ENCODE peak calls at places on chromosomes 6 and 20, in five cellular contexts. M is naive thymus-derived CD8-positive, alpha-beta T cell; O is stimulated activated CD4-positive, alpha-beta T cell treated with anti-CD3 and anti-CD28 coated beads, Interleukin-12 subunit alpha, Interleukin-12 subunit beta, amount 100 ng/mL, for 24 hours; Q is mucosa of gallbladder; X is BJ. R is an unnamed sample.

GRCh38 chr6:47278545-47278944 is 31.2 kb downstream of the TNFRSF21 start:
- DNase-seq in Q (no peak), M (no peak), O (no peak), X (no peak), R (no peak)

GRCh38 chr20:23100021-23100753 is 14.1 kb upstream of the CD93 start:
- DNase-seq in X (no peak), O (no peak), M (no peak), Q (no peak), R (no peak)

GRCh38 chr6:51559059-51559458 is 528.4 kb downstream of the PKHD1 start:
- DNase-seq in O (no peak), Q (no peak), M (no peak), X (no peak), R (no peak)

GRCh38 chr6:34159844-34160243 is 14.0 kb upstream of the GRM4 start:
- DNase-seq in X (no peak), M (no peak), O (no peak), Q (no peak), R (no peak)

GRCh38 chr6:168198302-168199180 is 119.5 kb upstream of the FRMD1 start:
- DNase-seq in Q (no peak), M (no peak), X (no peak), O (no peak), R (no peak)

GRCh38 chr6:15945593-15946159 is 183.2 kb upstream of the MYLIP start:
- DNase-seq in X (no peak), Q (no peak), O (no peak), M (no peak), R (no peak)

GRCh38 chr6:150072201-150072600 is 3.3 kb upstream of the ULBP3 start:
- DNase-seq in Q (peak), X (no peak), O (no peak), M (no peak), R (no peak)

GRCh38 chr6:127522714-127523113 is 3.6 kb upstream of the MTCL3 start:
- DNase-seq in O (no peak), Q (no peak), M (no peak), X (no peak), R (no peak)

GRCh38 chr6:119174879-119175817 is 96.7 kb upstream of the FAM184A start:
- DNase-seq in Q (no peak), O (no peak), M (no peak), X (no peak), R (no peak)

GRCh38 chr6:127146935-127147334 is 28.5 kb downstream of the RSPO3 start:
- DNase-seq in Q (no peak), X (peak), O (no peak), M (no peak), R (no peak)

GRCh38 chr6:132907915-132908314 is 93.5 kb downstream of the RPS12 start:
- DNase-seq in O (no peak), Q (no peak), M (no peak), X (no peak), R (no peak)

GRCh38 chr20:7714549-7714948 is 225.7 kb downstream of the HAO1 start:
- DNase-seq in M (no peak), Q (peak), O (no peak), X (no peak), R (no peak)

GRCh38 chr20:32450484-32451061 is 92.4 kb downstream of the ASXL1 start:
- DNase-seq in M (no peak), Q (no peak), O (no peak), X (no peak), R (no peak)

GRCh38 chr6:33313709-33314514 is at the start of gene TAPBP:
- DNase-seq in M (peak), Q (peak), O (peak), X (no peak), R (no peak)

GRCh38 chr20:2254333-2254732 is 41.5 kb upstream of the TGM3 start:
- DNase-seq in Q (no peak), O (no peak), X (no peak), M (no peak), R (no peak)

GRCh38 chr6:126307859-126308258 is 32.1 kb upstream of the CENPW start:
- DNase-seq in Q (no peak), M (no peak), O (no peak), X (peak), R (no peak)

GRCh38 chr20:63100926-63101699 is 94.3 kb upstream of the BHLHE23 start:
- DNase-seq in M (no peak), O (no peak), X (no peak), Q (no peak), R (no peak)

GRCh38 chr6:1190361-1190760 is 121.5 kb upstream of the FOXQ1 start:
- DNase-seq in Q (no peak), O (no peak), M (no peak), X (peak), R (peak)

GRCh38 chr6:1348675-1349074 is 36.8 kb downstream of the FOXQ1 start:
- DNase-seq in O (no peak), M (no peak), Q (peak), X (no peak), R (no peak)

GRCh38 chr6:166862287-166862977 is 93.9 kb downstream of the RNASET2 start:
- DNase-seq in X (no peak), Q (no peak), M (no peak), O (peak), R (no peak)

GRCh38 chr6:46011241-46012085 is 4.2 kb downstream of the CLIC5 start:
- DNase-seq in Q (peak), M (peak), O (peak), X (no peak), R (no peak)

GRCh38 chr6:18327621-18328548 is 59.3 kb upstream of the RNF144B start:
- DNase-seq in Q (no peak), O (no peak), M (no peak), X (no peak), R (no peak)

GRCh38 chr6:166341464-166341863 is 881 bp downstream of the SFT2D1 start:
- DNase-seq in Q (no peak), O (no peak), X (no peak), M (no peak), R (no peak)

GRCh38 chr6:111185954-111186353 is 98.7 kb downstream of the SLC16A10 start:
- DNase-seq in O (no peak), M (no peak), Q (no peak), X (no peak), R (no peak)

GRCh38 chr6:129192458-129192989 is 309.6 kb downstream of the LAMA2 start:
- DNase-seq in M (no peak), Q (no peak), O (no peak), X (no peak), R (no peak)

GRCh38 chr6:35640017-35640664 is 48.6 kb downstream of the FKBP5 start:
- DNase-seq in O (no peak), Q (no peak), X (no peak), M (no peak), R (no peak)